ENCODE peak calls at places on chromosome 6, in four cellular contexts. E, H, C and U are unnamed samples.
A peak's percentile ranks its signal among the peaks of the same experiment; 100 is the strongest.

GRCh38 chr6:42390228-42390934 is 61.3 kb downstream of the TRERF1 start:
- DNase-seq in E (no peak), C (no peak), H (no peak), U (no peak)

GRCh38 chr6:148593813-148594170 is 153.0 kb upstream of the UST start:
- DNase-seq in E (no peak), C (no peak), H (no peak), U (no peak)

GRCh38 chr6:8108759-8109539 is 6.6 kb upstream of the EEF1E1 start:
- DNase-seq in E (no peak), C (no peak), H (no peak), U (no peak)

GRCh38 chr6:155245871-155246270 is 17.9 kb upstream of the CLDN20 start:
- DNase-seq in E (no peak), C (peak; percentile 18), H (no peak), U (no peak)

GRCh38 chr6:132161283-132161682 is 210.1 kb upstream of the CCN2 start:
- DNase-seq in H (no peak), E (no peak), C (peak; percentile 49), U (no peak)

GRCh38 chr6:90101403-90101802 is 195.2 kb downstream of the BACH2 start:
- DNase-seq in H (no peak), C (no peak), E (no peak), U (no peak)

GRCh38 chr6:7121704-7122241 is 14.0 kb downstream of the RREB1 start:
- DNase-seq in E (no peak), C (no peak), H (no peak), U (no peak)

GRCh38 chr6:11785449-11785951 is 6.9 kb upstream of the ADTRP start:
- DNase-seq in E (no peak), H (no peak), C (peak; percentile 30), U (no peak)

GRCh38 chr6:22764521-22764920 is 195.2 kb downstream of the HDGFL1 start:
- DNase-seq in E (no peak), H (no peak), C (peak; percentile 82), U (no peak)

GRCh38 chr6:14055541-14055940 is 62.0 kb upstream of the CD83 start:
- DNase-seq in E (no peak), H (no peak), C (no peak), U (no peak)

DNA sequence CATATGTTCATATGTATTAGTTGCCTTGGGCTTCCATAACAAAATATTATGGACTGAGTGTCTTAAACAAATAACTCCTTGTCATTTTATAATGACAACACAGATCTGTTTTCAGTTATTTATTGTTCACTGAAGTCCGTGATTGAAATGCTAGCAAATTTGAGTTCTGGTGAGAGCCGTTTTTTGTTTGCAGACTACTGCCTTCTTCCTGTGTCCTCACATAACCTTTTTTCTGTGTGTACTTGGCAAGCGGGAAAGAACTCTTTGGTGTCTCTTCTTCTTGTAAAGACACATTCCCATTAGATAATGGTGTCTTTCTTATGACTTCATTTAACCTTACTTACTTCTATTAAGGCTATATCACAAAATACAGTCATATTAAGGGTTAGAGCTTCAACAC is 482.9 kb upstream of the EYS start:
- DNase-seq in E (no peak), C (no peak), H (no peak), U (no peak)
- H3K4me3 ChIP-seq in E (no peak overlapping the region), C (no peak overlapping the region), H (no peak overlapping the region), U (no peak overlapping the region)

GRCh38 chr6:166862287-166862977 is 93.9 kb downstream of the RNASET2 start:
- DNase-seq in H (no peak), E (no peak), C (peak; percentile 2), U (no peak)
- H3K4me3 ChIP-seq in H (peak overlapping the region; percentile 38), E (peak overlapping the region; percentile 74), C (peak overlapping the region; percentile 49), U (peak overlapping the region; percentile 6)

GRCh38 chr6:33634203-33634727 is 13.1 kb downstream of the ITPR3 start:
- DNase-seq in E (no peak), H (no peak), C (no peak), U (no peak)
- H3K4me3 ChIP-seq in E (peak overlapping the region; percentile 64), H (peak overlapping the region; percentile 45), C (peak overlapping the region; percentile 59), U (no peak overlapping the region)

GRCh38 chr6:29722773-29723665 is at the start of gene HLA-F:
- DNase-seq in H (peak; percentile 93), C (peak; percentile 31), E (peak; percentile 85), U (peak; percentile 98)

GRCh38 chr6:29726795-29727194 is 3.6 kb downstream of the HLA-F start:
- DNase-seq in E (no peak), H (no peak), C (no peak), U (peak; percentile 53)

GRCh38 chr6:29725981-29726380 is 2.7 kb downstream of the HLA-F start:
- DNase-seq in C (no peak), H (no peak), E (no peak), U (peak; percentile 46)

GRCh38 chr6:29723666-29724588 is 693 bp downstream of the HLA-F start:
- DNase-seq in C (no peak), E (peak; percentile 57), H (peak; percentile 51), U (peak; percentile 92)

DNA sequence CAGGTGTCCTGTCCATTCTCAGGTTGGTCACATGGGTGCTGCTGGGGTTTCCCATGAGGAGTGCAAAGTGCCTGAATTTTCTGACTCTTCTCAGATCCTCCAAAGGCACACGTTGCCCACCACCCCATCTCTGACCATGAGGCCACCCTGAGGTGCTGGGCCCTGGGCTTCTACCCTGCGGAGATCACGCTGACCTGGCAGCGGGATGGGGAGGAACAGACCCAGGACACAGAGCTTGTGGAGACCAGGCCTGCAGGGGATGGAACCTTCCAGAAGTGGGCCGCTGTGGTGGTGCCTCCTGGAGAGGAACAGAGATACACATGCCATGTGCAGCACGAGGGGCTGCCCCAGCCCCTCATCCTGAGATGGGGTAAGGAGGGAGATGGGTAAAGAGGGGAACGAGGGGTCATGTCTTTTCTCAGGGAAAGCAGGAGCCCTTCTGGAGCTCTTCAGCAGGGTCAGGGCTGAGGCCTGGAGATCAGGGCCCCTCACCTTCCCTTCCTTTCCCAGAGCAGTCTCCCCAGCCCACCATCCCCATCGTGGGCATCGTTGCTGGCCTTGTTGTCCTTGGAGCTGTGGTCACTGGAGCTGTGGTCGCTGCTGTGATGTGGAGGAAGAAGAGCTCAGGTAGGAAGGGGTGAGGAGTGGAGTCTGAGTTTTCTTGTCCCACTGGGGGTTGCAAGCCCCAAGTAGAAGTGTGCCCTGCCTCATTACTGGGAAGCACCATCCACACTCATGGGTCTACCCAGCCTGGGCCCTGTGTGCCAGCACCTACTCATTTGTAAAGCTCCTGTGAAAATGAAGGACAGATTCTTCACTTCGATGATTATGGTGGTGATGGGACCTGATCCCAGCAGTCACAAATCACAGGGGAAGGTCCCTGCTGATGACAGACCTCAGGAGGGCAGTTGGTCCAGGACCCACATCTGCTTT is 2.0 kb downstream of the HLA-F start:
- DNase-seq in C (no peak), H (no peak), E (no peak), U (peak; percentile 77)
- H3K4me3 ChIP-seq in C (no peak overlapping the region), H (no peak overlapping the region), E (peak overlapping the region; percentile 96), U (no peak overlapping the region)

GRCh38 chr6:150072201-150072600 is 3.3 kb upstream of the ULBP3 start:
- DNase-seq in C (peak; percentile 32), H (no peak), E (no peak), U (peak; percentile 91)

GRCh38 chr6:150070236-150070860 is 1.4 kb upstream of the ULBP3 start:
- DNase-seq in H (no peak), E (no peak), C (no peak), U (no peak)

GRCh38 chr6:150068173-150068785 is 642 bp downstream of the ULBP3 start:
- DNase-seq in H (no peak), C (no peak), E (no peak), U (no peak)

GRCh38 chr6:150069707-150070106 is 786 bp upstream of the ULBP3 start:
- DNase-seq in E (no peak), C (no peak), H (no peak), U (no peak)

GRCh38 chr6:150068786-150069648 is at the start of gene ULBP3:
- DNase-seq in H (peak; percentile 66), C (peak; percentile 92), E (peak; percentile 88), U (peak; percentile 96)
- H3K4me3 ChIP-seq in H (peak within 1 kb of the TSS; percentile 52), C (peak within 1 kb of the TSS; percentile 77), E (peak within 1 kb of the TSS; percentile 83), U (peak within 1 kb of the TSS; percentile 45)

DNA sequence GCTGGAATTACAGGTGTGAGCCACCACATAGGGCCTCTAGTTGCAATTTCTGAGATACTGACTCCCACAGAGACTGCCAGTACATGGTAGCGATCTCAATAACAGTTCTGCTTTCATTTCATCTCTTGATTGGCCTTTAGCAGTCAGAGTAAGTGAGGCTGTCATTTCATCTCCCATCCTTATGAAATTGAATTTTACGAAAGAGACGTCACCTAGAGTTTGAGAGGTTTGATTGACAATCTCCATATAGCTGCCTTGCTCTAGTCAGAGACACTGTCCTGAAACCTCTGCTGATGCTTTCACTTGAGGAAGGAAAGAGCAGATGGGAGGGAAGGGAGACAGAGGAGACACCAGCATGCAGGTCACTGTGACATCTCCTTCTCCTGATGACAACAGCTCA is 466.1 kb downstream of the NKAIN2 start:
- DNase-seq in C (no peak), H (no peak), E (no peak), U (no peak)
- H3K4me3 ChIP-seq in C (no peak overlapping the region), H (no peak overlapping the region), E (no peak overlapping the region), U (no peak overlapping the region)

GRCh38 chr6:135851442-135852271 is at the start of gene PDE7B:
- DNase-seq in C (peak; percentile 97), H (peak; percentile 74), E (peak; percentile 75), U (peak; percentile 78)

GRCh38 chr6:135853227-135853626 is 1.7 kb downstream of the PDE7B start:
- DNase-seq in E (no peak), H (no peak), C (no peak), U (no peak)

GRCh38 chr6:135850882-135851281 is 619 bp upstream of the PDE7B start:
- DNase-seq in E (no peak), C (no peak), H (no peak), U (no peak)

GRCh38 chr6:135853986-135854385 is 2.5 kb downstream of the PDE7B start:
- DNase-seq in H (no peak), C (peak; percentile 26), E (no peak), U (no peak)

DNA sequence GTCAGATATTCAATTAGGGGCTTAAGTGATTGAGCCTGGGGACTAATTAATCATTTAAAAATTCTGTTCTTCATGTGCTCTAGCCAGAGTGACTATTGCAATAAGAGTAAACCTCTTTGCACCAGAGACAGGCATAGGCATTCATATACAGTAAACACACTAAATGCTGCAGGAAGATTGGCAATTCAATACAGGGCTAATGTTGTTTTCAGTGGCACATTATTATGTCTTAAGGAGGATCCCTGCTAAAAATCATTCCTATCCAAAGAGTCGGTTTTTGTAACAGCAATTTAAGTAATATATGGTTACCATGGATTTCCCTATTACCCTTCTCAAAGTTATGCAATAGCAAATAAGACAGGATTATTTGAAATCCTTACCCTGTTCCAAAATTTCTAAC is 1.3 kb downstream of the PDE7B start:
- DNase-seq in H (no peak), C (no peak), E (no peak), U (no peak)
- H3K4me3 ChIP-seq in H (peak overlapping the region; percentile 3), C (peak overlapping the region; percentile 66), E (peak overlapping the region; percentile 67), U (no peak overlapping the region)